ENCODE peak calls at places on chromosomes 3 and 15, in seven cellular contexts. D, P, I, L, N, U and H are unnamed samples.

GRCh38 chr3:62570888-62571287 is 197.5 kb upstream of the FEZF2 start:
- DNase-seq in D (no peak), P (no peak), I (no peak), L (no peak), N (no peak), U (no peak), H (no peak)

GRCh38 chr3:48565591-48566400 is 2.2 kb upstream of the UCN2 start:
- DNase-seq in D (peak), P (no peak), I (no peak), L (no peak), N (no peak), U (no peak), H (no peak)

GRCh38 chr3:164155386-164155785 is 922.9 kb downstream of the SI start:
- DNase-seq in D (no peak), P (no peak), I (no peak), L (no peak), N (no peak), U (no peak), H (no peak)

GRCh38 chr3:195877136-195877715 is 31.1 kb downstream of the TNK2 start:
- DNase-seq in D (no peak), P (no peak), I (no peak), L (no peak), N (no peak), U (no peak), H (no peak)

GRCh38 chr3:125126323-125126722 is 70.5 kb upstream of the HEG1 start:
- DNase-seq in D (peak), P (no peak), I (no peak), L (no peak), N (no peak), U (no peak), H (no peak)

GRCh38 chr3:140031170-140031569 is 96.2 kb downstream of the CLSTN2 start:
- DNase-seq in D (peak), P (no peak), I (no peak), L (no peak), N (no peak), U (no peak), H (no peak)

GRCh38 chr3:124094496-124094895 is 102.6 kb upstream of the ROPN1 start:
- DNase-seq in D (peak), P (no peak), I (no peak), L (no peak), N (no peak), U (no peak), H (no peak)

GRCh38 chr3:43791246-43791645 is 100.5 kb downstream of the ABHD5 start:
- DNase-seq in D (no peak), P (no peak), I (no peak), L (no peak), N (no peak), U (no peak), H (no peak)

GRCh38 chr15:68629519-68630204 is 50.9 kb downstream of the CORO2B start:
- DNase-seq in D (no peak), P (no peak), I (no peak), L (no peak), N (no peak), U (no peak), H (no peak)

GRCh38 chr3:9169951-9170850 is 79.2 kb downstream of the SRGAP3 start:
- DNase-seq in D (no peak), P (no peak), I (no peak), L (no peak), N (no peak), U (no peak), H (no peak)

GRCh38 chr3:100653731-100654309 is 44.4 kb downstream of the ADGRG7 start:
- DNase-seq in D (no peak), P (no peak), I (no peak), L (no peak), N (no peak), U (no peak), H (no peak)

GRCh38 chr3:155393316-155393715 is 99.8 kb upstream of the STRIT1 start:
- DNase-seq in D (no peak), P (no peak), I (no peak), L (no peak), N (no peak), U (no peak), H (no peak)

GRCh38 chr15:25863067-25863967 is at the start of gene ATP10A:
- DNase-seq in D (peak), P (peak), I (peak), L (no peak), N (no peak), U (no peak), H (no peak)

GRCh38 chr15:33586791-33587697 is 276.3 kb downstream of the RYR3 start:
- DNase-seq in D (no peak), P (no peak), I (no peak), L (no peak), N (no peak), U (no peak), H (no peak)

GRCh38 chr3:128193153-128193552 is 39.9 kb downstream of the EEFSEC start:
- DNase-seq in D (no peak), P (no peak), I (no peak), L (no peak), N (no peak), U (no peak), H (no peak)

GRCh38 chr15:39974656-39975230 is 40.8 kb downstream of the EIF2AK4 start:
- DNase-seq in D (no peak), P (no peak), I (no peak), L (no peak), N (no peak), U (no peak), H (no peak)

GRCh38 chr3:105533955-105534354 is 167.2 kb downstream of the ALCAM start:
- DNase-seq in D (peak), P (no peak), I (no peak), L (no peak), N (no peak), U (no peak), H (no peak)

GRCh38 chr3:111070772-111071256 is 802 bp upstream of the NECTIN3 start:
- DNase-seq in D (no peak), P (no peak), I (peak), L (no peak), N (no peak), U (no peak), H (no peak)

GRCh38 chr15:71757741-71758530 is 52.4 kb upstream of the NR2E3 start:
- DNase-seq in D (no peak), P (no peak), I (no peak), L (no peak), N (no peak), U (no peak), H (no peak)

GRCh38 chr3:196942915-196943277 is 568 bp upstream of the NCBP2 start:
- DNase-seq in D (peak), P (no peak), I (no peak), L (no peak), N (no peak), U (no peak), H (peak)

GRCh38 chr15:59251001-59251845 is 44.6 kb downstream of the LDHAL6B start:
- DNase-seq in D (no peak), P (no peak), I (no peak), L (no peak), N (no peak), U (no peak), H (no peak)

GRCh38 chr3:148957586-148957985 is 33.8 kb upstream of the GYG1 start:
- DNase-seq in D (no peak), P (no peak), I (no peak), L (peak), N (no peak), U (no peak), H (no peak)

GRCh38 chr3:194045289-194045688 is 90.7 kb upstream of the HES1 start:
- DNase-seq in D (no peak), P (no peak), I (no peak), L (no peak), N (no peak), U (no peak), H (no peak)

GRCh38 chr3:71658131-71658530 is 67.1 kb downstream of the EIF4E3 start:
- DNase-seq in D (peak), P (peak), I (peak), L (no peak), N (peak), U (peak), H (peak)

GRCh38 chr3:132638721-132639120 is 20.9 kb downstream of the ACAD11 start:
- DNase-seq in D (no peak), P (no peak), I (no peak), L (no peak), N (no peak), U (no peak), H (no peak)

GRCh38 chr15:40637221-40637745 is 43.2 kb downstream of the KNL1 start:
- DNase-seq in D (peak), P (no peak), I (no peak), L (no peak), N (no peak), U (no peak), H (no peak)

GRCh38 chr15:41169784-41170183 is 53.7 kb upstream of the INO80 start:
- DNase-seq in D (no peak), P (no peak), I (peak), L (no peak), N (no peak), U (no peak), H (no peak)

GRCh38 chr3:97510795-97511194 is 253.8 kb upstream of the ARL6 start:
- DNase-seq in D (no peak), P (no peak), I (no peak), L (no peak), N (no peak), U (no peak), H (peak)

GRCh38 chr3:193771736-193772135 is 178.7 kb downstream of the OPA1 start:
- DNase-seq in D (no peak), P (no peak), I (no peak), L (no peak), N (no peak), U (no peak), H (no peak)

GRCh38 chr15:39814487-39814886 is 31.8 kb upstream of the FSIP1 start:
- DNase-seq in D (no peak), P (no peak), I (no peak), L (no peak), N (no peak), U (no peak), H (no peak)

GRCh38 chr15:99365232-99365631 is 114.0 kb downstream of the LRRC28 start:
- DNase-seq in D (no peak), P (no peak), I (no peak), L (no peak), N (no peak), U (no peak), H (no peak)

GRCh38 chr3:152460936-152461335 is 192.2 kb downstream of the MBNL1 start:
- DNase-seq in D (no peak), P (no peak), I (no peak), L (no peak), N (no peak), U (no peak), H (peak)

GRCh38 chr3:141934354-141934753 is 57.9 kb downstream of the ATP1B3 start:
- DNase-seq in D (no peak), P (no peak), I (no peak), L (no peak), N (no peak), U (no peak), H (no peak)

GRCh38 chr15:51382787-51383186 is 41.3 kb downstream of the GLDN start:
- DNase-seq in D (peak), P (no peak), I (no peak), L (peak), N (no peak), U (no peak), H (no peak)

GRCh38 chr15:38795471-38796245 is 231.0 kb upstream of the RASGRP1 start:
- DNase-seq in D (peak), P (no peak), I (no peak), L (no peak), N (no peak), U (no peak), H (no peak)

GRCh38 chr15:89591834-89592233 is 16.6 kb downstream of the TICRR start:
- DNase-seq in D (no peak), P (no peak), I (no peak), L (no peak), N (no peak), U (no peak), H (no peak)

GRCh38 chr15:60428935-60429334 is 31.1 kb upstream of the ANXA2 start:
- DNase-seq in D (no peak), P (no peak), I (no peak), L (no peak), N (no peak), U (no peak), H (no peak)

GRCh38 chr3:193620650-193621049 is 27.6 kb downstream of the OPA1 start:
- DNase-seq in D (peak), P (no peak), I (no peak), L (no peak), N (no peak), U (no peak), H (no peak)

GRCh38 chr15:62904511-62904910 is 138.0 kb upstream of the TPM1 start:
- DNase-seq in D (no peak), P (no peak), I (no peak), L (no peak), N (no peak), U (no peak), H (no peak)

DNA sequence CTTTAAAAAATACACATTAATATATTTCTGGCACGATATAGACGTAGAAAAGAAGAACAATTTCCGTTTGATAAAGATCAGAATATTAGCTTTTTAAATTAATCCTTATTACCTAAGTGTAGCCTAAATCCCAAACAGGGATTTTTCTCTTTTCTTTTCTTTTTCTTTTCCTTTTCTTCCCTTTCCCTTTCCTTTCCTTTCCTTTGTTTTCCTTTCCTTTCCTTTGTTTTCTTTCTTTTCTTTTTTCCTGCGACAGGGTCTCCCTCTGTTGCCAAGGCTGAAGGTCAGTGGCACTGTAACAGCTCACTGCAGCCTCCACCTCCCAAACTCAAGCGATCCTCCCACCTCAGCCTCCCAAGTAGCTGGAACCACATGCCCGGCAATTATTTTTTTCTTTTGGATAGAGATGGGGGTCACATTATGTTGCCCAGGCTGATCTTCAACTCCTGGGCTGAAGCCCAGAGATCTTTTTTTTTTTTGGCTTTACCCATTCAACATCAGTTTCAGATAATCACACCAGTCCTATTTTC is 1.8 kb upstream of the USF3 start:
- DNase-seq in D (no peak), P (no peak), I (no peak), L (no peak), N (no peak), U (no peak), H (no peak)
- H3K4me3 ChIP-seq in D (no peak), P (no peak), I (no peak), L (no peak), N (no peak), U (no peak), H (no peak)

DNA sequence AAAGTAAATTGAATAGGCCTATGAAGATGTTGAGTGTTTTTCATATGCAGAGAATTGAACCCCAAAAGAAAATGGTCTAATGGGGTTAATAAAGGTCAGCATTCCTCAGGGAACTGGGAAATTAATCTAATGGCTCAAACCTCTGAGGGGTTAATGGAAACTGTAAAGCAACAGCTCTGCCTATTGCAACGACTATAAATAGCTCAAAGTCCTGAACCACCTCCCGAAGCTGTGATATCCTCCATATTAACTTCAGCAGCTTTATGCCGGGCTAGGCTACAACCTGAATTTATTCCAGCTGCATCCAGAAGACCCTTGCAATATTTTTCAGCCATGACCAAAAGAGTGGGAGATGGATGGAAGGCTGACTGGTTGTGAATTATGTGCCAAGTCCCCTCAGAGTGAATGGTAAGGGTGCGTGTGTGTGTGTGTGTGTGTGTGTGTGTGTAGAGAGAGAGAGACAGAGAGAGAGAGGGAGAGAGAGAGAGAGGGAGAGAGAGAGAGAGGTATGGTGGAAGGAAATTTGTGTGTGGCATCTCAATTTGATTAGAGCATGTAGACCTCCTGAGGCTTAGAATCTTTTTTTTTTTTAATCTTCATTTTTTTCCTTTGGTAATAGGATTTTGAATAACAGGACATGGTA is 109.9 kb downstream of the PDCD6IP start:
- DNase-seq in D (no peak), P (no peak), I (no peak), L (no peak), N (no peak), U (no peak), H (no peak)
- H3K4me3 ChIP-seq in D (no peak), P (no peak), I (no peak), L (no peak), N (no peak), U (no peak), H (no peak)

GRCh38 chr15:74128785-74129350 is 1.5 kb upstream of the ISLR2 start:
- DNase-seq in D (no peak), P (no peak), I (no peak), L (no peak), N (no peak), U (no peak), H (no peak)
- H3K4me3 ChIP-seq in D (no peak), P (peak), I (peak), L (no peak), N (no peak), U (no peak), H (no peak)

GRCh38 chr3:46289961-46290360 is 47.7 kb downstream of the CCR3 start:
- DNase-seq in D (no peak), P (no peak), I (no peak), L (no peak), N (no peak), U (no peak), H (no peak)
- H3K4me3 ChIP-seq in D (no peak), P (no peak), I (no peak), L (no peak), N (no peak), U (no peak), H (no peak)

GRCh38 chr15:44713006-44713966 is 2.0 kb downstream of the B2M start:
- DNase-seq in D (peak), P (no peak), I (no peak), L (no peak), N (no peak), U (no peak), H (no peak)

GRCh38 chr15:44715142-44715796 is 4.0 kb downstream of the B2M start:
- DNase-seq in D (no peak), P (no peak), I (no peak), L (no peak), N (no peak), U (no peak), H (no peak)

GRCh38 chr15:44716983-44717602 is 5.8 kb downstream of the B2M start:
- DNase-seq in D (no peak), P (no peak), I (no peak), L (no peak), N (no peak), U (no peak), H (no peak)

GRCh38 chr15:44718180-44718926 is 7.0 kb downstream of the B2M start:
- DNase-seq in D (no peak), P (no peak), I (no peak), L (no peak), N (no peak), U (no peak), H (no peak)

DNA sequence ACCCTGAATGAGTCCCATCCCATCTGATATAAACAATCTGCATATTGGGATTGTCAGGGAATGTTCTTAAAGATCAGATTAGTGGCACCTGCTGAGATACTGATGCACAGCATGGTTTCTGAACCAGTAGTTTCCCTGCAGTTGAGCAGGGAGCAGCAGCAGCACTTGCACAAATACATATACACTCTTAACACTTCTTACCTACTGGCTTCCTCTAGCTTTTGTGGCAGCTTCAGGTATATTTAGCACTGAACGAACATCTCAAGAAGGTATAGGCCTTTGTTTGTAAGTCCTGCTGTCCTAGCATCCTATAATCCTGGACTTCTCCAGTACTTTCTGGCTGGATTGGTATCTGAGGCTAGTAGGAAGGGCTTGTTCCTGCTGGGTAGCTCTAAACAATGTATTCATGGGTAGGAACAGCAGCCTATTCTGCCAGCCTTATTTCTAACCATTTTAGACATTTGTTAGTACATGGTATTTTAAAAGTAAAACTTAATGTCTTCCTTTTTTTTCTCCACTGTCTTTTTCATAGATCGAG is 4.5 kb downstream of the B2M start:
- DNase-seq in D (no peak), P (no peak), I (no peak), L (no peak), N (no peak), U (no peak), H (no peak)
- H3K4me3 ChIP-seq in D (no peak), P (no peak), I (no peak), L (no peak), N (no peak), U (no peak), H (peak)

DNA sequence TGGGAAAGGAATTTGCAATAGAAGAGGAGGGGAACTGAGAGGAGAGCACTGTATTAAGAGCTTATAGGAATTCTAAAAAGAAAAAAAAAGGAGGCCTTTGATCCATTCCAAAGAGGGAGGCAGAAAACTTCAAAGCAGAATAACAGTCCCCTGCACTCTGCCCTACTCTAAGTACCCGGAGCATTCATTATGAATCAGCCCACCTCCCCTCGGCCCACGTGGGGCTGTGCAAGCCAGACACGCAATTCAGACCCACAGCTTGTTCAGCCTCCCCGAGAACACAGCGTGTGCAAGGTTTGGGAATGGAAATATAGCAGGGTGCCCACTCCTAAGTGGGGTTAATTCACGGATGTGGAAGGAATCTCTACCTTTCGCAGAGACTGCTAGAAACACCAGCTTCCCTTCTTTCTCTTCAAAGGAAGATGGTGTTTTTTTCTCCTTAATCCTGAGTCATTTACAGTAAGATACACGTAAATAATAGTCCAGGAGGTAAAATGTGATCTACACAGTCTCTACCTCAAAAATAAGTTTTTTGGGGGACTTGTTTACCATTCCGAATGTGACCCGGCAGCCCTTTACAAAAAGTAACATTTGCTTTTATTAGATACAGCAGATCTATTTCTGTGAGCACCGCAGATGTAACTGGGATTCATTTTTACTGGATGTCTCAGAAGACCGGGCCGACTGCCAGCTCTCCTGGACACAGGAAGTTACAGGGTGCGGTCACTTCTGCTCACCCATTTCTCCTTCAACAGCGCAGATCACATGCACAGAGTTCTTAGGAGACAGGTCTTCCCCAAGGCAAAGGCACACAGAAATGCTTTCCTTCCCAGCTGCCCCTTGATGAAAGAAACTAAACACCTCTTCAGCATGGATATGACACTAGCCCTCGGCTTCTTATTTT is 768.5 kb upstream of the CFAP20DC start:
- DNase-seq in D (peak), P (peak), I (peak), L (no peak), N (peak), U (peak), H (peak)
- H3K4me3 ChIP-seq in D (peak), P (no peak), I (peak), L (no peak), N (no peak), U (no peak), H (no peak)